ENCODE peak calls at places on chromosomes 7 and 10, in five cellular contexts. A is fibroblast of mammary gland; D is CD8-positive, alpha-beta T cell; V is GM12865; W is suprapubic skin. Q is an unnamed sample.
A peak's percentile ranks its signal among the peaks of the same experiment; 100 is the strongest.

GRCh38 chr7:135499818-135500217 is 10.1 kb downstream of the CNOT4 start:
- DNase-seq in A (peak; percentile 41), W (no peak), D (no peak), V (no peak), Q (no peak)

GRCh38 chr7:118511146-118511545 is 286.6 kb downstream of the ANKRD7 start:
- DNase-seq in V (no peak), W (no peak), D (no peak), A (no peak), Q (no peak)

GRCh38 chr10:132939957-132940790 is 2.2 kb downstream of the CFAP46 start:
- DNase-seq in D (no peak), W (no peak), A (peak; percentile 41), V (peak; percentile 50), Q (no peak)

GRCh38 chr10:46556515-46557318 is at the start of gene GPRIN2:
- DNase-seq in D (no peak), V (no peak), W (peak; percentile 85), A (no peak), Q (no peak)

GRCh38 chr7:55100172-55100961 is 81.5 kb downstream of the EGFR start:
- DNase-seq in W (peak; percentile 91), V (no peak), D (no peak), A (no peak), Q (no peak)

GRCh38 chr10:62726142-62726541 is 78.4 kb upstream of the ADO start:
- DNase-seq in D (no peak), A (no peak), W (no peak), V (peak; percentile 80), Q (peak; percentile 73)

GRCh38 chr10:24822557-24822956 is 98.9 kb upstream of the ARHGAP21 start:
- DNase-seq in A (peak; percentile 6), W (no peak), V (peak; percentile 45), D (no peak), Q (peak; percentile 38)

GRCh38 chr10:57336339-57336738 is 931.4 kb downstream of the IPMK start:
- DNase-seq in W (no peak), D (no peak), A (no peak), V (no peak), Q (no peak)

GRCh38 chr7:40815512-40815911 is 680.7 kb downstream of the SUGCT start:
- DNase-seq in V (no peak), A (peak; percentile 91), W (no peak), D (no peak), Q (no peak)

GRCh38 chr10:46220187-46220586 is 66.6 kb upstream of the ANTXRL start:
- DNase-seq in D (no peak), W (peak; percentile 72), V (no peak), A (no peak), Q (no peak)

GRCh38 chr7:28687631-28688030 is 270.5 kb downstream of the TRIL start:
- DNase-seq in V (no peak), W (no peak), A (no peak), D (no peak), Q (no peak)

GRCh38 chr10:86366033-86366901 is at the start of gene GRID1:
- DNase-seq in A (no peak), V (no peak), W (peak; percentile 72), D (no peak), Q (no peak)

GRCh38 chr10:77049896-77050295 is 587.7 kb downstream of the KCNMA1 start:
- DNase-seq in V (no peak), D (no peak), A (no peak), W (no peak), Q (no peak)

GRCh38 chr10:25724241-25724640 is 209.8 kb upstream of the MYO3A start:
- DNase-seq in W (no peak), D (no peak), V (no peak), A (no peak), Q (no peak)

GRCh38 chr7:108193593-108194498 is 63.7 kb upstream of the LAMB4 start:
- DNase-seq in A (no peak), W (no peak), V (no peak), D (no peak), Q (no peak)

GRCh38 chr10:110011679-110012078 is 3.9 kb downstream of the ADD3 start:
- DNase-seq in V (no peak), A (no peak), W (no peak), D (no peak), Q (no peak)

GRCh38 chr10:104711167-104711765 is 70.2 kb downstream of the SORCS3 start:
- DNase-seq in W (no peak), D (no peak), V (no peak), A (no peak), Q (no peak)

GRCh38 chr7:2095533-2095932 is 137.2 kb downstream of the MAD1L1 start:
- DNase-seq in W (no peak), V (no peak), D (no peak), A (no peak), Q (no peak)

GRCh38 chr10:15331456-15331855 is 39.6 kb downstream of the FAM171A1 start:
- DNase-seq in W (no peak), V (no peak), D (no peak), A (no peak), Q (no peak)

GRCh38 chr10:128571745-128572144 is 445.5 kb upstream of the MKI67 start:
- DNase-seq in D (no peak), V (no peak), W (no peak), A (no peak), Q (no peak)

GRCh38 chr10:130338588-130339070 is 202.4 kb downstream of the GLRX3 start:
- DNase-seq in D (no peak), V (no peak), A (no peak), W (no peak), Q (no peak)

GRCh38 chr7:80312139-80312661 is 177.6 kb downstream of the GNAI1 start:
- DNase-seq in D (no peak), W (no peak), A (peak; percentile 22), V (no peak), Q (no peak)

GRCh38 chr10:75774780-75775490 is 343.5 kb downstream of the LRMDA start:
- DNase-seq in D (no peak), V (no peak), W (no peak), A (peak; percentile 52), Q (no peak)

GRCh38 chr7:108002726-108003590 is at the start of gene LAMB1:
- DNase-seq in A (peak; percentile 76), D (no peak), W (no peak), V (no peak), Q (no peak)

GRCh38 chr10:13684252-13684791 is 97.6 kb downstream of the PRPF18 start:
- DNase-seq in W (no peak), D (no peak), V (no peak), A (peak; percentile 81), Q (no peak)

DNA sequence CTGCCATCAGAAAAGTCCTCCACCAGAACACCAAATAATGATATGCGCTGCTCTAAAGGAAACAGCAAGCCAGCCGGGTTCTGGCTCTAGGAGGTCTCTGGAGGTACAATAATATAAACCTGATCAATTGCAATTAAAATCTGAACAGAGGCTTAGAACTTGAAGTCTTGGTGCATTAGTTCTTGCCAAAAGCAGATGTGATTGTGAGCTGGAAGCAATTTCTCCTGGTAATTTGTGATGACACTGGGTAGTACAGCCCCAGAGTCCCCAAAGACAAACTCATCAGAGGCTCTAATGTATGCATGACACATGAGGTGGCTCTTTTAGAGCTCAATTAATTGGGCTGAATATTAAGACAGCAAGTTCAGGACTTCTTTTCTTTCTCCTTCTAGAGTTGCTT is 3.3 kb downstream of the ETV1 start:
- DNase-seq in A (no peak), V (no peak), W (no peak), D (no peak), Q (no peak)
- H3K4me3 ChIP-seq in A (peak overlapping the region; percentile 12), V (no peak overlapping the region), W (no peak overlapping the region), D (no peak overlapping the region), Q (no peak overlapping the region)

GRCh38 chr7:97005764-97006145 is 402 bp downstream of the DLX6 start:
- DNase-seq in V (no peak), W (no peak), D (no peak), A (no peak), Q (no peak)
- H3K4me3 ChIP-seq in V (peak overlapping the region; percentile 28), W (peak overlapping the region; percentile 49), D (no peak overlapping the region), A (peak overlapping the region; percentile 12), Q (no peak overlapping the region)

GRCh38 chr7:117349545-117349944 is 26.7 kb upstream of the WNT2 start:
- DNase-seq in W (no peak), D (no peak), A (no peak), V (no peak), Q (no peak)

GRCh38 chr7:117347480-117347879 is 24.6 kb upstream of the WNT2 start:
- DNase-seq in W (no peak), A (no peak), V (no peak), D (no peak), Q (no peak)

GRCh38 chr7:117350027-117350426 is 27.2 kb upstream of the WNT2 start:
- DNase-seq in A (no peak), D (no peak), V (no peak), W (no peak), Q (no peak)

DNA sequence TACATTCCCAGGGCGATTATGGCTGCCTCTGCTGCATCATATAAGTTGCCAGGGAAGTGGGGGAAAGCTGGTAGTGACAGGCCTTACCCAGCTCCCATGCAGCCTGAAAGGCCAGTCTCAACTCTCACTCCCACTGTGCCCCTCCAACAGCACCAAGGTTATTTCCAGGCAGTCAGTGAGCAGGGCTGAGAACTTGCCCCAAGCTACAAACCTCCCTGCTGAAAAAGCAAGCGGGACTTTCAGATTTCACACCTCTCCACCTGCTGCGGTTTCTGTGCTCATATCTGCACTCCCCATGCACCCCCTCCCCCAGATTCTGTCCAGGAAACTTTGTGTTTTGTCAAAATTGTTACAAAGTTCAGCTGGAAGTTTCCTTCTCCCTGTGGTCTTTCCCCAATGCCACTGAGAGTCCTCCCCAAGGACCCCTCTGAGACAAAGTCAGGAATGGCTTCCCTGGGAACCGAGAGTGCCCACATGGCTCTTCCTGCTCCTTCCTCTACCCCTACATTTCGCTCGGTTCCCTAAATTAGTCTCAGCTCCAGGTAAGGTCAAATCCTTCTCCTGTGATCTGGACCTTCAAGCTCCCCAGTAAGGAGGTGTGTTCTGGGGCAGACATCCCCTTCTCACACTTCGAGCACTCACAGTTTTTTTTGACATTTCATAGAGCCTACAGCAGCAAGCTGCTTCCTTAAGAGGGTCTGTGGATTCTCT is 25.3 kb upstream of the WNT2 start:
- DNase-seq in W (no peak), V (peak; percentile 93), A (no peak), D (no peak), Q (peak; percentile 46)
- H3K4me3 ChIP-seq in W (no peak overlapping the region), V (no peak overlapping the region), A (no peak overlapping the region), D (no peak overlapping the region), Q (no peak overlapping the region)

GRCh38 chr7:620052-620451 is 100.4 kb upstream of the PDGFA start:
- DNase-seq in V (no peak), W (no peak), D (no peak), A (peak; percentile 77), Q (no peak)

GRCh38 chr7:618539-619355 is 99.1 kb upstream of the PDGFA start:
- DNase-seq in W (no peak), V (no peak), D (peak; percentile 63), A (no peak), Q (no peak)

GRCh38 chr7:620885-621284 is 101.2 kb upstream of the PDGFA start:
- DNase-seq in V (no peak), W (no peak), A (no peak), D (no peak), Q (no peak)

GRCh38 chr7:617614-618538 is 98.2 kb upstream of the PDGFA start:
- DNase-seq in W (no peak), D (no peak), A (no peak), V (no peak), Q (no peak)

DNA sequence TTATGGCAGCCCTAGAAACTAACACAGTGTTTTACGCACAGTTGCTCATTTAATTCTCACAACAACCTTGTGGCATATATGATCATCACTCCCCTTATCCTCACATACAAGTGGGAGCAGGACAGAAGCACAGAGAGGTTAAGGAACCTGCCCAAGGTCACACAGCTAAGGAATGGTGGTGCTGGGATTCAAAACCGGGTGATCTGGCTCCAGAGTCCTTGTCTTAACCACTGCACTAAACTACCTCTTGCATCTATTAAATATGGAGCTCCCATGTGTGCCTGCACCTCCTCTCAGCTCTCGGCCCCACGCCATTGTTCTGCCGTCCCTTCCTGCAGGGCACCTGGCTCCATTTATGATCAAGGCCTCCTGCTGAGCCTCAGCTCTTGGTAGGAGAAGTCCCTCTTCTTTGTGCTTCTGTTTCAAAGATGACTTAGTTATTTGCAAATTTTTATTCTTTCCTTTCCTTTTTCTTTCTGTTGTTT is 99.8 kb upstream of the PDGFA start:
- DNase-seq in A (no peak), V (no peak), W (no peak), D (no peak), Q (no peak)
- H3K4me3 ChIP-seq in A (no peak overlapping the region), V (no peak overlapping the region), W (no peak overlapping the region), D (peak overlapping the region; percentile 3), Q (no peak overlapping the region)